ENCODE peak calls at places on chromosomes 13 and 19, in five cellular contexts. K is K562, B is H1, M is GM12878, I is HepG2. P is an unnamed sample.

GRCh38 chr13:33487575-33488243 is 202.2 kb upstream of the STARD13 start:
- DNase-seq in K (no peak), B (no peak), M (peak; percentile 27), I (peak; percentile 10), P (no peak)

GRCh38 chr19:27794444-27795042 is 1418.4 kb downstream of the UQCRFS1 start:
- DNase-seq in K (peak; percentile 38), B (no peak), M (no peak), I (peak; percentile 16), P (peak; percentile 23)

GRCh38 chr19:15298847-15299567 is 33.3 kb downstream of the BRD4 start:
- DNase-seq in K (no peak), B (no peak), M (no peak), I (no peak), P (no peak)

GRCh38 chr19:35828694-35829301 is 16.2 kb upstream of the PRODH2 start:
- DNase-seq in K (peak; percentile 76), B (no peak), M (no peak), I (peak; percentile 66), P (peak; percentile 87)

GRCh38 chr13:61247149-61247936 is 168.3 kb downstream of the PCDH20 start:
- DNase-seq in K (no peak), B (no peak), M (peak; percentile 48), I (no peak), P (peak; percentile 28)

GRCh38 chr19:3479819-3480215 is 508 bp downstream of the SMIM24 start:
- DNase-seq in K (peak; percentile 85), B (no peak), M (no peak), I (no peak), P (peak; percentile 75)

GRCh38 chr13:27792393-27793218 is at the start of gene GSX1:
- DNase-seq in K (peak; percentile 17), B (peak; percentile 63), M (no peak), I (peak; percentile 18), P (peak; percentile 87)

GRCh38 chr13:21831654-21832324 is 160.9 kb downstream of the FGF9 start:
- DNase-seq in K (no peak), B (no peak), M (no peak), I (no peak), P (no peak)

GRCh38 chr13:51848674-51849073 is 3.7 kb upstream of the TMEM272 start:
- DNase-seq in K (no peak), B (no peak), M (no peak), I (peak; percentile 15), P (no peak)

GRCh38 chr19:48859711-48860572 is 8.5 kb downstream of the PLEKHA4 start:
- DNase-seq in K (peak; percentile 99), B (no peak), M (no peak), I (no peak), P (peak; percentile 82)

GRCh38 chr13:33132644-33133440 is 116.6 kb downstream of the KL start:
- DNase-seq in K (no peak), B (no peak), M (no peak), I (no peak), P (no peak)

GRCh38 chr13:40058757-40059236 is 403.3 kb downstream of the COG6 start:
- DNase-seq in K (no peak), B (no peak), M (peak; percentile 61), I (no peak), P (no peak)

GRCh38 chr13:110811008-110811720 is 97.7 kb downstream of the ING1 start:
- DNase-seq in K (no peak), B (no peak), M (no peak), I (no peak), P (no peak)

GRCh38 chr13:114282143-114282685 is 813 bp downstream of the UPF3A start:
- DNase-seq in K (peak; percentile 61), B (no peak), M (peak; percentile 23), I (peak; percentile 30), P (peak; percentile 55)

GRCh38 chr13:50672025-50672424 is 171.5 kb downstream of the DLEU7 start:
- DNase-seq in K (no peak), B (no peak), M (no peak), I (peak; percentile 86), P (no peak)

GRCh38 chr19:52566588-52566987 is 3.5 kb upstream of the ZNF701 start:
- DNase-seq in K (no peak), B (no peak), M (no peak), I (no peak), P (no peak)

GRCh38 chr13:44040070-44040753 is 160.5 kb downstream of the LACC1 start:
- DNase-seq in K (no peak), B (no peak), M (no peak), I (no peak), P (no peak)

GRCh38 chr19:58042709-58043340 is 9.0 kb downstream of the ZSCAN1 start:
- DNase-seq in K (no peak), B (peak; percentile 84), M (no peak), I (no peak), P (peak; percentile 94)

GRCh38 chr13:77737583-77738200 is 40.2 kb downstream of the SLAIN1 start:
- DNase-seq in K (no peak), B (no peak), M (no peak), I (no peak), P (no peak)

GRCh38 chr13:26037302-26037701 is 14.5 kb downstream of the SHISA2 start:
- DNase-seq in K (peak; percentile 39), B (peak; percentile 69), M (no peak), I (no peak), P (peak; percentile 87)

GRCh38 chr19:10936661-10937084 is 8.1 kb downstream of the TIMM29 start:
- DNase-seq in K (peak; percentile 70), B (no peak), M (peak; percentile 35), I (peak; percentile 76), P (peak; percentile 59)

GRCh38 chr19:53942001-53942786 is 20.5 kb upstream of the CACNG8 start:
- DNase-seq in K (peak; percentile 83), B (peak; percentile 97), M (no peak), I (peak; percentile 4), P (peak; percentile 100)

GRCh38 chr13:28637714-28638355 is 21.1 kb upstream of the POMP start:
- DNase-seq in K (no peak), B (no peak), M (peak; percentile 50), I (peak; percentile 59), P (no peak)

GRCh38 chr13:49716615-49717014 is 25.3 kb upstream of the EBPL start:
- DNase-seq in K (no peak), B (no peak), M (no peak), I (no peak), P (no peak)

GRCh38 chr13:25923217-25924085 is 128.4 kb downstream of the SHISA2 start:
- DNase-seq in K (no peak), B (no peak), M (no peak), I (no peak), P (no peak)

GRCh38 chr19:8240274-8241229 is 31.4 kb downstream of the CERS4 start:
- DNase-seq in K (peak; percentile 95), B (peak; percentile 51), M (peak; percentile 56), I (peak; percentile 90), P (peak; percentile 76)

GRCh38 chr13:27354379-27354778 is 70.0 kb upstream of the GTF3A start:
- DNase-seq in K (no peak), B (no peak), M (no peak), I (no peak), P (no peak)

GRCh38 chr19:31346660-31347059 is 2.6 kb downstream of the TSHZ3 start:
- DNase-seq in K (no peak), B (no peak), M (no peak), I (no peak), P (no peak)

DNA sequence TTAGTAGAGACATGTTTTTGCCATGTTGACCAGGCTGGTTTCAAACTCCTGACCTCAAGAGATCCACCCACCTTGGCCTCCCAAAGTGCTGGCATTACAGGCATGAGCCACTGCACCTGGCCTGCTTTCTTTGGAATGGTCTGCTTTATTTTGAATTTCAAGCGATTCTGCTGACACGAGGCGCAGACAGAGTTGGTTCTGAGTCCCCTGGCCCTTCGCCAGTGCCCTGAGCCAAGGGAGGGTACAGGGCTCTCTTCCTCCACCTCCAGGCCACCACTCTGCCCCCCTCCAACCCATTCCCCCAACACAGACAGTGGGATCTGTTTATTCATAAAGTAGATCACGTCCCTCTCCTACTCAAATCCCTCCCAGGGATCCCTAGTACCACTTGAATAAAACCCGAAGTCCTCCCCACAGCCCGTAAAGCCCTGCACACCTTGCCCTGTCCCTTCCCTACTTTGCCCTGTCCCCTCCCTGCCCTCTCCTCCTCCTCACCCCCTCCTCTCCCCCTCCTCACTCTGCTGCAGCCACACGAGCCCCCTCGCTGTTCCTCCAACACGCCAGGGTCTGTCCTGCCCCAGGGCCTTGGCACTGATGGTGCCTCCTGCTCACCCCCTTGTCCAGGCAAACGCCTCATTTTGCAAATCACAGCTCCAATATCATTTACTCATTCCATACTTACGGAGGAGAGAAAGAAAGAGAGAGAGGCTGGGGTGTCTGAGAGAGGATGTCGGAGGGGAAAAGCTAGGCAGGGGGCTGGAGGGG is 22.4 kb downstream of the ZNRF4 start:
- DNase-seq in K (no peak), B (no peak), M (no peak), I (no peak), P (no peak)
- TF ChIP-seq ATF2 in K (no peak), B (no peak), M (no peak), I (no peak), P (no peak)

GRCh38 chr19:39631626-39632025 is 24.1 kb upstream of the LGALS16 start:
- DNase-seq in K (no peak), B (no peak), M (no peak), I (no peak), P (no peak)

GRCh38 chr19:39631178-39631577 is 24.5 kb upstream of the LGALS16 start:
- DNase-seq in K (no peak), B (no peak), M (no peak), I (no peak), P (no peak)
- TF ChIP-seq ATF2 in K (no peak), B (no peak), M (no peak), I (no peak), P (no peak)

DNA sequence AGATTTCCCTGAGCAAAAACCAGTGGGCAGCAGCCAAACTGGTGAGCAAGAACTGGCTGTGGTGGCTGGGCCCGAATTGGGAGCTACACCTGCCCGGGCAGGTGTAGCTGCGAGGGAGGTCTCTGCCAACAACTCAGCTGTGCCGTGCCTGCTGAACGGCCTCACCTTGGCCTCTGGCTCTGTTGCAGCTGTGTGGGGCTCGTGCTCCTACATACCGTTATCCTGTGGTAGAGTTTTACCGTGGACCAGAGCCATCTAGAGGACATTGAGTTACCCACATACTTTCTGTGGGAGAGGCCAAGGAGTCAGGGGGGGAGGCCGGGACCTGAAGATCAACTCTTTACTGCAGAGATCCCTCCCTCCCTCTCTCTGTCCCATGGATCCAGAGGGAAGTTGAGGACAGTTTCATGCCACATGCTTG is 113.2 kb downstream of the TM9SF2 start:
- DNase-seq in K (no peak), B (no peak), M (no peak), I (peak; percentile 76), P (peak; percentile 44)
- TF ChIP-seq ATF2 in K (no peak), B (no peak), M (no peak), I (no peak), P (no peak)

DNA sequence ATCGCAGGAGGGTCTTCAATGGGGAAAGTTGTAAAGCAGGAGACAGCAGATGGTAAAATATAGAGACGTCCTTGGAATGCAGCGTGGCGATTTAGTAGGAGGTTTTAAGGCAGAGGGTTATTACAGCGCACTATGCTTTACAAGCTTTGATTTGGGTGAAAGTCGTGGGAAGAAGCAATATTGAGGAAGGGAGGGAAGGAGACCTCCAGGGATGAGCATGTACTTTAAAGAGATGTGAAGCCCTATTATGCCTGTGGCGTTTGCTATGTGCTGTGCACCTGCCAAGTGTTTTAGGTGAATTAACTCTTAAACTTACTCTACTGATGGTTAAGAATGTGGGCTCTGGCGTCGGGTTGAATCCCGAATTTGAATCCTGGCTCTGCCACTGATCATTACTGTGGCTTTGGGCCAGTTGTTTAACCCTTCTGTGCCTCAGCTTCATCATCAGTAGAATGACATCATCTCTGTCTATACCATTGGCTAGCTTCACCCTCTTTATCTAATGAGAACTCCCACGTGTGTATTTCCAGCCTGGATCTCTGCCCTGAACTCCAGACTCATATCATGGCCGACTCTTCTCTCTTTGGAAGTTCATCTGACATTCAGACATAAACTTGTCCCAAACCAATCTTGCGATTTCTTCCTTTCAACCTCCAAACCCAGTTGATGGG is 583 bp downstream of the CCDC61 start:
- DNase-seq in K (peak; percentile 28), B (no peak), M (no peak), I (no peak), P (no peak)
- TF ChIP-seq ATF2 in K (no peak), B (no peak), M (no peak), I (no peak), P (no peak)

GRCh38 chr19:4800591-4801081 is 9.1 kb downstream of the FEM1A start:
- DNase-seq in K (no peak), B (no peak), M (no peak), I (no peak), P (no peak)
- TF ChIP-seq ATF2 in K (no peak), B (no peak), M (no peak), I (no peak), P (no peak)

P was measured in WTC11.